ENCODE peak calls at places on chromosomes 6 and 20, in five cellular contexts. V, A, D, M and S are unnamed samples.

GRCh38 chr6:54813901-54814300 is 32.7 kb upstream of the FAM83B start:
- DNase-seq in A (no peak), D (no peak), M (no peak), V (no peak), S (no peak)

GRCh38 chr6:3957321-3957720 is 108.1 kb downstream of the FAM50B start:
- DNase-seq in V (no peak), D (no peak), A (no peak), M (no peak), S (no peak)

GRCh38 chr6:138250513-138251247 is 32.4 kb upstream of the PBOV1 start:
- DNase-seq in V (no peak), A (no peak), M (no peak), D (no peak), S (no peak)

GRCh38 chr6:23477576-23477975 is 648.4 kb upstream of the NRSN1 start:
- DNase-seq in V (no peak), A (no peak), D (no peak), M (no peak), S (no peak)

GRCh38 chr20:12827796-12828406 is 180.9 kb upstream of the SPTLC3 start:
- DNase-seq in A (no peak), D (no peak), V (no peak), M (no peak), S (no peak)

GRCh38 chr20:53643031-53643832 is 49.6 kb upstream of the ZNF217 start:
- DNase-seq in A (peak), M (peak), V (peak), D (no peak), S (no peak)

GRCh38 chr20:63441777-63442493 is 30.5 kb downstream of the KCNQ2 start:
- DNase-seq in D (no peak), M (peak), V (no peak), A (peak), S (peak)

GRCh38 chr6:34129753-34130152 is 16.1 kb downstream of the GRM4 start:
- DNase-seq in A (no peak), V (no peak), D (no peak), M (no peak), S (no peak)

GRCh38 chr20:9467995-9468394 is 46.4 kb upstream of the LAMP5 start:
- DNase-seq in V (peak), A (peak), M (no peak), D (no peak), S (peak)

GRCh38 chr6:108897371-108897770 is 49.1 kb downstream of the ARMC2 start:
- DNase-seq in V (no peak), A (peak), M (no peak), D (no peak), S (no peak)

GRCh38 chr6:162471842-162472241 is 255.7 kb downstream of the PRKN start:
- DNase-seq in A (no peak), D (no peak), M (no peak), V (no peak), S (no peak)

GRCh38 chr6:162478191-162478642 is 249.3 kb downstream of the PRKN start:
- DNase-seq in V (no peak), D (no peak), A (no peak), M (peak), S (peak)

GRCh38 chr6:162474722-162475121 is 252.8 kb downstream of the PRKN start:
- DNase-seq in V (no peak), M (no peak), D (no peak), A (no peak), S (no peak)
- TF ChIP-seq HDAC2 in V (no peak), M (no peak), D (no peak), A (no peak), S (no peak)

GRCh38 chr6:17381429-17382147 is 11.8 kb upstream of the CAP2 start:
- DNase-seq in D (no peak), A (peak), M (no peak), V (no peak), S (no peak)
- TF ChIP-seq CHD2 in D (no peak), A (no peak), M (no peak), V (no peak), S (no peak)

GRCh38 chr6:16130932-16131387 is 2.1 kb downstream of the MYLIP start:
- DNase-seq in D (no peak), M (peak), V (peak), A (peak), S (peak)
- TF ChIP-seq KDM1A in D (no peak), M (no peak), V (no peak), A (no peak), S (no peak)

GRCh38 chr6:69933239-69933638 is 66.9 kb downstream of the COL19A1 start:
- DNase-seq in V (no peak), D (no peak), M (no peak), A (no peak), S (no peak)
- TF ChIP-seq HDAC2 in V (no peak), D (no peak), M (no peak), A (no peak), S (no peak)

GRCh38 chr6:47283993-47284392 is 25.7 kb downstream of the TNFRSF21 start:
- DNase-seq in M (no peak), A (no peak), D (no peak), V (no peak), S (no peak)

GRCh38 chr6:47290124-47290834 is 19.4 kb downstream of the TNFRSF21 start:
- DNase-seq in V (no peak), M (no peak), A (no peak), D (no peak), S (no peak)

GRCh38 chr6:47286301-47286700 is 23.4 kb downstream of the TNFRSF21 start:
- DNase-seq in M (no peak), V (no peak), D (no peak), A (no peak), S (no peak)

GRCh38 chr6:47292027-47292426 is 17.7 kb downstream of the TNFRSF21 start:
- DNase-seq in V (no peak), M (no peak), A (no peak), D (no peak), S (no peak)

GRCh38 chr6:47288245-47289090 is 21.2 kb downstream of the TNFRSF21 start:
- DNase-seq in V (no peak), D (no peak), A (no peak), M (no peak), S (no peak)
- TF ChIP-seq CHD2 in V (no peak), D (no peak), A (no peak), M (no peak), S (no peak)